ENCODE peak calls at places on chromosome 17, in six cellular contexts. N is WTC11; U is epithelial cell of esophagus; H is heart left ventricle; P is CD8-positive, alpha-beta T cell; L is cerebellum. Y is an unnamed sample.

GRCh38 chr17:38463451-38463858 is 35.2 kb downstream of the ARHGAP23 start:
- DNase-seq in N (no peak), U (peak), H (peak), P (no peak), L (no peak), Y (no peak)

GRCh38 chr17:44501866-44502265 is 1.3 kb downstream of the GPATCH8 start:
- DNase-seq in N (no peak), U (no peak), H (no peak), P (no peak), L (no peak), Y (no peak)

GRCh38 chr17:78759203-78759968 is 22.7 kb downstream of the CYTH1 start:
- DNase-seq in N (no peak), U (no peak), H (peak), P (peak), L (no peak), Y (no peak)

GRCh38 chr17:82283208-82283749 is 9.8 kb upstream of the CSNK1D start:
- DNase-seq in N (no peak), U (peak), H (no peak), P (no peak), L (no peak), Y (no peak)

GRCh38 chr17:31052187-31052889 is 42.4 kb upstream of the NF1 start:
- DNase-seq in N (no peak), U (peak), H (peak), P (no peak), L (no peak), Y (peak)

GRCh38 chr17:19645608-19646250 is 2.8 kb upstream of the ALDH3A2 start:
- DNase-seq in N (peak), U (no peak), H (no peak), P (peak), L (no peak), Y (no peak)

GRCh38 chr17:82230627-82231311 is 1.9 kb downstream of the SLC16A3 start:
- DNase-seq in N (peak), U (peak), H (peak), P (no peak), L (peak), Y (no peak)

GRCh38 chr17:54408741-54409140 is 491.9 kb upstream of the TOM1L1 start:
- DNase-seq in N (no peak), U (peak), H (no peak), P (no peak), L (no peak), Y (no peak)